ENCODE peak calls at places on chromosomes 7 and 10, in five cellular contexts. K is mammary epithelial cell, J is GM23248, X is PC-3, C is A549. Z is an unnamed sample.

GRCh38 chr7:108283252-108283651 is 153.1 kb upstream of the LAMB4 start:
- DNase-seq in K (no peak), J (no peak), C (no peak), X (no peak), Z (no peak)

GRCh38 chr7:158740013-158740656 is 35.5 kb upstream of the NCAPG2 start:
- DNase-seq in X (peak; percentile 81), K (peak; percentile 39), C (no peak), J (peak; percentile 77), Z (no peak)

GRCh38 chr7:19772323-19772722 is 1.1 kb downstream of the TMEM196 start:
- DNase-seq in K (peak; percentile 26), C (no peak), J (no peak), X (no peak), Z (peak; percentile 7)

GRCh38 chr7:42572046-42572445 is 335.0 kb upstream of the GLI3 start:
- DNase-seq in J (no peak), K (peak; percentile 19), C (no peak), X (no peak), Z (no peak)

GRCh38 chr7:73308665-73309214 is at the start of gene NSUN5:
- DNase-seq in X (peak; percentile 75), C (peak; percentile 89), K (peak; percentile 62), J (peak; percentile 77), Z (peak; percentile 98)

GRCh38 chr7:11950281-11950680 is 118.3 kb upstream of the THSD7A start:
- DNase-seq in J (no peak), C (no peak), K (no peak), X (no peak), Z (no peak)

GRCh38 chr10:122515588-122516231 is 44.8 kb upstream of the DMBT1 start:
- DNase-seq in J (peak; percentile 49), X (no peak), K (peak; percentile 91), C (no peak), Z (no peak)

GRCh38 chr7:157384301-157384700 is 47.5 kb downstream of the DNAJB6 start:
- DNase-seq in X (peak; percentile 74), C (no peak), J (no peak), K (no peak), Z (no peak)

GRCh38 chr7:155975490-155975889 is 163.2 kb upstream of the SHH start:
- DNase-seq in X (no peak), K (no peak), C (no peak), J (no peak), Z (no peak)

GRCh38 chr10:20767028-20767427 is 130.1 kb downstream of the NEBL start:
- DNase-seq in C (no peak), K (peak; percentile 60), J (peak; percentile 48), X (peak; percentile 57), Z (no peak)

GRCh38 chr7:47950714-47951113 is 2.4 kb upstream of the PKD1L1 start:
- DNase-seq in X (peak; percentile 64), C (no peak), J (no peak), K (no peak), Z (no peak)

GRCh38 chr10:79449181-79450146 is 4.0 kb upstream of the ZCCHC24 start:
- DNase-seq in C (no peak), K (no peak), J (no peak), X (peak; percentile 88), Z (no peak)

GRCh38 chr10:87771871-87772500 is 46.0 kb downstream of the ATAD1 start:
- DNase-seq in C (peak; percentile 21), K (peak; percentile 15), J (peak; percentile 63), X (peak; percentile 59), Z (peak; percentile 10)

GRCh38 chr10:86508217-86508616 is 13.4 kb downstream of the WAPL start:
- DNase-seq in K (no peak), J (no peak), C (no peak), X (no peak), Z (no peak)

GRCh38 chr10:133335238-133336122 is 1.2 kb downstream of the CALY start:
- DNase-seq in K (no peak), X (peak; percentile 8), J (peak; percentile 77), C (peak; percentile 63), Z (peak; percentile 67)

GRCh38 chr7:150406565-150407421 is 27.7 kb downstream of the ZNF775 start:
- DNase-seq in C (no peak), K (no peak), X (no peak), J (peak; percentile 27), Z (no peak)

GRCh38 chr7:43834463-43835251 is 34.7 kb downstream of the MRPS24 start:
- DNase-seq in K (peak; percentile 66), X (peak; percentile 46), J (peak; percentile 25), C (no peak), Z (no peak)

GRCh38 chr7:101875215-101875846 is 57.9 kb downstream of the CUX1 start:
- DNase-seq in K (no peak), C (no peak), J (no peak), X (no peak), Z (no peak)

GRCh38 chr10:110859947-110860376 is 11.8 kb upstream of the PDCD4 start:
- DNase-seq in K (no peak), C (no peak), J (peak; percentile 84), X (no peak), Z (no peak)

GRCh38 chr7:50858528-50859245 is 76.0 kb upstream of the GRB10 start:
- DNase-seq in K (no peak), X (no peak), J (no peak), C (no peak), Z (no peak)

GRCh38 chr10:95513941-95514392 is 47.2 kb downstream of the SORBS1 start:
- DNase-seq in X (peak; percentile 79), K (peak; percentile 77), C (peak; percentile 39), J (peak; percentile 88), Z (no peak)

GRCh38 chr10:63268139-63268797 is 135.1 kb downstream of the NRBF2 start:
- DNase-seq in X (no peak), C (no peak), J (peak; percentile 58), K (no peak), Z (no peak)

GRCh38 chr10:94038024-94038423 is 44.3 kb downstream of the PLCE1 start:
- DNase-seq in X (peak; percentile 75), C (peak; percentile 67), K (no peak), J (peak; percentile 44), Z (no peak)

GRCh38 chr7:106039486-106040060 is 72.5 kb downstream of the SYPL1 start:
- DNase-seq in J (peak; percentile 89), X (no peak), K (no peak), C (no peak), Z (no peak)

GRCh38 chr7:107661081-107661864 is 645 bp downstream of the SLC26A4 start:
- DNase-seq in J (peak; percentile 74), X (peak; percentile 39), K (peak; percentile 70), C (no peak), Z (peak; percentile 84)

GRCh38 chr10:6737758-6738463 is 157.8 kb upstream of the PRKCQ start:
- DNase-seq in X (peak; percentile 27), K (peak; percentile 74), J (peak; percentile 68), C (peak; percentile 39), Z (no peak)

GRCh38 chr10:125762692-125763648 is 12.7 kb downstream of the MMP21 start:
- DNase-seq in X (no peak), K (no peak), J (no peak), C (no peak), Z (no peak)

GRCh38 chr10:60446855-60447254 is 57.2 kb upstream of the ANK3 start:
- DNase-seq in X (peak; percentile 98), K (no peak), J (peak; percentile 29), C (no peak), Z (no peak)

GRCh38 chr10:68223535-68224165 is 8.3 kb downstream of the ATOH7 start:
- DNase-seq in J (no peak), X (peak; percentile 51), C (no peak), K (no peak), Z (no peak)

GRCh38 chr7:80136276-80137045 is 1.8 kb downstream of the GNAI1 start:
- DNase-seq in K (peak; percentile 49), X (peak; percentile 50), C (no peak), J (peak; percentile 87), Z (no peak)

GRCh38 chr10:85105614-85106013 is 777.2 kb downstream of the CCSER2 start:
- DNase-seq in C (no peak), K (no peak), X (no peak), J (no peak), Z (peak; percentile 23)

GRCh38 chr10:43137701-43137970 is 609 bp upstream of the CSGALNACT2 start:
- DNase-seq in J (peak; percentile 85), K (no peak), X (peak; percentile 47), C (peak; percentile 31), Z (peak; percentile 85)

DNA sequence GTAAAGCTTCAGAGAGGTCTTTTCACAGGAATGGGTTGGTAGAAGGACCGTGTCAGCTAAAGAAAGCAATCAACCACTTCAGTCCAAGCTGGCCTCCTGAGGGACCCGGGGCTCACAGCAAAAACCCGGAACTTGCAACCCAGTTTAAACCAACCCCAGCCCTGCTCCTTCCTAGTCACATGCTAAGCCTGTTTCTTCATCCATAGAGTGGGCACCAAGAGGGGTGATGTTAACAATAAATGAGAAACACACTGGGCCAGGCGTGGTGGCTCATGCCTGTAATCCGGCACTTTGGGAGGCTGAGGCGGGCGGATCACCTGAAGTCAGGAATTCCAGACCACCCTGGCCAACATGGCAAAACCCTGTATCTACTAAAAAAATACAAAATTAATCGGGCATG is 12.1 kb upstream of the NPFFR1 start:
- DNase-seq in K (no peak), C (no peak), J (no peak), X (no peak), Z (no peak)
- H3K4me2 ChIP-seq in K (no peak overlapping the region), C (no peak overlapping the region), J (no peak overlapping the region), X (peak overlapping the region; percentile 32), Z (no peak overlapping the region)

GRCh38 chr7:104328308-104328969 is at the start of gene LHFPL3:
- DNase-seq in X (no peak), C (no peak), J (peak; percentile 16), K (no peak), Z (peak; percentile 79)

GRCh38 chr7:104327963-104328307 is 468 bp upstream of the LHFPL3 start:
- DNase-seq in J (peak; percentile 16), C (no peak), K (no peak), X (no peak), Z (no peak)

GRCh38 chr7:104328970-104329825 is 795 bp downstream of the LHFPL3 start:
- DNase-seq in C (no peak), X (no peak), J (peak; percentile 20), K (no peak), Z (peak; percentile 62)

DNA sequence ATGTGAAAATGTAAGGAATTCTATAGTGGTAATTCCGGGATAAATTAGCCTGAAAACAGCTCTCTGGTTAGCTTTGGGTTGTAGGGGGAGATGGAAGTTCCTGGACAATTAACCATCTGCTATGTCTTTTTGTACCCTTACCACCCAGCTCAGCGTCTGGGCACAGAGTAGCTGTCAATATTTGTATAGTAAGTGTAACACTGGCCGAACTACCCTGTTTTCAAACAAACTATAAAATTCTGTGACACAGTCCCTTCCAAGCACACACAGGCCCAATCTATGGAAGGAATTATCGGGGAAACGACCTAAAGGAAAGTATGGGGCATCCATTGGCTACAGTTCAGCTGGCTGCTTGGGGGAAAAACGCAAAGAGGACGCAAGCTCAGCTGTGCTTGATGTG is 869 bp upstream of the LHFPL3 start:
- DNase-seq in C (no peak), J (no peak), X (no peak), K (no peak), Z (no peak)
- H3K4me2 ChIP-seq in C (no peak overlapping the region), J (no peak overlapping the region), X (no peak overlapping the region), K (no peak overlapping the region), Z (no peak overlapping the region)

DNA sequence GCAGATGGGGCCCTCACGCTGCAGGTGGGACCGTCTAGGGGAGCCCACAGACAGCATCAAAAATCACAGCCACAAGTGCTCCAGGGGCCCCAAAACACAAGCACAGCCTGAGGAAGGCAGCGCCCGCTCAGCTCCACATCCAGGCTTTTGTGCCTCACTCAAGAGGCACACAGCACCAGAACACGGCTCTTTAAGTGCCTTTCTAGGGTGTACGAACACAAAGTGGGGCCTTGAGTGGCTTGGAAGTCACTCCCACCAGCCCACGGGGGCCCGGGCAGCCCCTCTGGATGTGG is 65.2 kb downstream of the DIP2C start:
- DNase-seq in K (no peak), J (no peak), X (no peak), C (no peak), Z (no peak)
- H3K4me2 ChIP-seq in K (no peak overlapping the region), J (peak overlapping the region; percentile 54), X (no peak overlapping the region), C (no peak overlapping the region), Z (peak overlapping the region; percentile 70)

GRCh38 chr10:47104101-47104707 is 193.0 kb downstream of the PTPN20 start:
- DNase-seq in X (no peak), K (no peak), J (no peak), C (no peak), Z (no peak)
- H3K4me2 ChIP-seq in X (no peak overlapping the region), K (no peak overlapping the region), J (no peak overlapping the region), C (no peak overlapping the region), Z (no peak overlapping the region)